ENCODE peak calls at places on chromosomes 6 and 20, in five cellular contexts. I is effector memory CD4-positive, alpha-beta T cell; W is T follicular helper cell; P is EH; N is foreskin keratinocyte. J is an unnamed sample.

GRCh38 chr20:61311656-61312387 is 59.8 kb downstream of the CDH4 start:
- DNase-seq in P (no peak), N (no peak), I (no peak), W (no peak), J (no peak)

GRCh38 chr6:159532155-159532554 is 160.9 kb downstream of the SOD2 start:
- DNase-seq in N (no peak), I (no peak), W (no peak), P (no peak), J (no peak)

GRCh38 chr20:46307139-46307998 is 929 bp downstream of the CDH22 start:
- DNase-seq in W (peak; percentile 60), I (peak; percentile 55), N (no peak), P (peak; percentile 52), J (peak; percentile 73)

GRCh38 chr6:30741789-30742315 is 635 bp downstream of the FLOT1 start:
- DNase-seq in I (no peak), P (no peak), W (no peak), N (no peak), J (peak; percentile 34)

GRCh38 chr20:34549291-34549928 is 9.1 kb upstream of the MAP1LC3A start:
- DNase-seq in W (no peak), P (peak; percentile 24), N (peak; percentile 35), I (no peak), J (no peak)

GRCh38 chr6:15945593-15946159 is 183.2 kb upstream of the MYLIP start:
- DNase-seq in I (no peak), N (peak; percentile 49), P (peak; percentile 56), W (no peak), J (no peak)

GRCh38 chr6:27679308-27679967 is 206.5 kb upstream of the ZNF184 start:
- DNase-seq in W (no peak), N (no peak), I (no peak), P (no peak), J (no peak)

GRCh38 chr6:7615611-7616383 is 25.8 kb downstream of the SNRNP48 start:
- DNase-seq in W (peak; percentile 10), P (peak; percentile 63), I (no peak), N (peak; percentile 12), J (peak; percentile 41)

GRCh38 chr6:118581489-118581959 is 33.4 kb downstream of the PLN start:
- DNase-seq in N (no peak), W (no peak), P (peak; percentile 90), I (no peak), J (no peak)

GRCh38 chr20:25669826-25670422 is 26.7 kb downstream of the ZNF337 start:
- DNase-seq in W (no peak), N (peak; percentile 86), I (no peak), P (peak; percentile 74), J (no peak)

J was measured in activated CD8-positive, alpha-beta T cell treated with anti-CD3 and anti-CD28 coated beads for 36 hours.